ENCODE peak calls at places on chromosome 17, in nine cellular contexts. D, I, H, Z, J, K, E, A and M are unnamed samples.

GRCh38 chr17:2282297-2282873 is 21.2 kb downstream of the SMG6 start:
- DNase-seq in D (no peak), I (peak), H (no peak), Z (peak), J (no peak), K (peak), E (no peak), A (peak), M (peak)

GRCh38 chr17:46772013-46772878 is 46.2 kb downstream of the WNT3 start:
- DNase-seq in D (no peak), I (no peak), H (peak), Z (peak), J (no peak), K (no peak), E (no peak), A (peak), M (peak)

GRCh38 chr17:35731239-35731931 is at the start of gene RASL10B:
- DNase-seq in D (peak), I (peak), H (peak), Z (peak), J (no peak), K (no peak), E (peak), A (peak), M (peak)

GRCh38 chr17:34135841-34136240 is 119.2 kb upstream of the CCL2 start:
- DNase-seq in D (no peak), I (no peak), H (no peak), Z (peak), J (no peak), K (no peak), E (no peak), A (no peak), M (no peak)

GRCh38 chr17:62790554-62790953 is 17.6 kb downstream of the MARCHF10 start:
- DNase-seq in D (no peak), I (peak), H (no peak), Z (no peak), J (no peak), K (no peak), E (no peak), A (peak), M (peak)

GRCh38 chr17:57735707-57736106 is 9.4 kb downstream of the CCDC182 start:
- DNase-seq in D (no peak), I (no peak), H (no peak), Z (peak), J (no peak), K (no peak), E (no peak), A (no peak), M (no peak)

GRCh38 chr17:2940352-2940751 is 123.1 kb downstream of the OR1D5 start:
- DNase-seq in D (no peak), I (no peak), H (no peak), Z (peak), J (no peak), K (no peak), E (peak), A (no peak), M (no peak)

GRCh38 chr17:57215317-57215716 is 41.0 kb upstream of the MSI2 start:
- DNase-seq in D (no peak), I (peak), H (no peak), Z (no peak), J (no peak), K (no peak), E (no peak), A (peak), M (no peak)